ENCODE peak calls at places on chromosomes 5 and 9, in ten cellular contexts. A is caudate nucleus; V is naive thymus-derived CD4-positive, alpha-beta T cell; J is pancreas; G is coronary artery; W is IMR-90; F is epithelial cell of prostate; O is A549; I is H1; Y is kidney. X is an unnamed sample.

GRCh38 chr9:68482548-68482947 is 58.1 kb downstream of the TMEM252 start:
- DNase-seq in I (no peak), F (no peak), A (no peak), V (no peak), G (no peak), W (no peak), Y (no peak), J (no peak), O (no peak), X (no peak)

GRCh38 chr5:72510610-72511121 is 3.5 kb upstream of the ZNF366 start:
- DNase-seq in A (no peak), W (peak), Y (no peak), V (no peak), J (no peak), F (no peak), O (no peak), G (no peak), I (no peak), X (no peak)

GRCh38 chr5:158947831-158948230 is 151.9 kb downstream of the EBF1 start:
- DNase-seq in F (no peak), O (no peak), V (no peak), J (no peak), W (peak), G (no peak), A (no peak), Y (no peak), I (no peak), X (no peak)

GRCh38 chr5:140303987-140304386 is 1.1 kb upstream of the PFDN1 start:
- DNase-seq in Y (no peak), O (no peak), V (no peak), W (no peak), I (no peak), G (no peak), A (no peak), F (no peak), J (no peak), X (no peak)

GRCh38 chr9:86282979-86283535 is 719 bp upstream of the ISCA1 start:
- DNase-seq in G (no peak), A (peak), O (peak), V (no peak), F (peak), I (no peak), Y (no peak), W (peak), J (no peak), X (no peak)

GRCh38 chr9:120729796-120730195 is 15.5 kb upstream of the MEGF9 start:
- DNase-seq in O (no peak), Y (no peak), I (peak), F (no peak), G (no peak), W (no peak), A (no peak), V (no peak), J (no peak), X (no peak)

GRCh38 chr5:2205185-2205585 is 322.5 kb upstream of the IRX4 start:
- DNase-seq in G (peak), F (no peak), I (no peak), O (no peak), A (no peak), W (no peak), J (no peak), V (no peak), Y (no peak), X (no peak)

GRCh38 chr5:133907075-133907474 is 61.4 kb downstream of the C5orf15 start:
- DNase-seq in A (no peak), Y (no peak), G (no peak), J (peak), O (no peak), I (no peak), F (no peak), V (no peak), W (no peak), X (no peak)

GRCh38 chr9:15253197-15253596 is 53.8 kb downstream of the TTC39B start:
- DNase-seq in G (no peak), Y (no peak), J (no peak), F (no peak), A (no peak), W (peak), V (no peak), O (no peak), I (no peak), X (no peak)

GRCh38 chr5:149853019-149853648 is 91.5 kb downstream of the PDE6A start:
- DNase-seq in I (peak), F (no peak), Y (no peak), A (peak), O (peak), G (no peak), W (peak), J (peak), V (no peak), X (no peak)

GRCh38 chr9:73916016-73916673 is 581.0 kb upstream of the RORB start:
- DNase-seq in A (no peak), O (no peak), J (no peak), G (no peak), V (no peak), F (no peak), Y (no peak), W (no peak), I (peak), X (no peak)

GRCh38 chr5:35877655-35878054 is 21.0 kb downstream of the IL7R start:
- DNase-seq in A (no peak), Y (no peak), V (no peak), O (no peak), I (no peak), G (no peak), J (no peak), F (no peak), W (no peak), X (no peak)

GRCh38 chr9:137323531-137324331 is 21.7 kb upstream of the NRARP start:
- DNase-seq in A (no peak), G (no peak), W (no peak), J (peak), O (no peak), V (no peak), Y (no peak), I (no peak), F (no peak), X (no peak)

GRCh38 chr9:107214915-107215314 is 68.2 kb upstream of the RAD23B start:
- DNase-seq in F (no peak), W (peak), G (no peak), Y (no peak), O (no peak), V (no peak), J (no peak), A (no peak), I (no peak), X (no peak)

GRCh38 chr5:65030056-65030455 is 261.3 kb downstream of the CWC27 start:
- DNase-seq in V (no peak), W (no peak), I (no peak), Y (no peak), A (no peak), J (no peak), F (no peak), O (no peak), G (no peak), X (no peak)

GRCh38 chr9:135959814-135960213 is 1.4 kb downstream of the UBAC1 start:
- DNase-seq in F (no peak), O (no peak), V (no peak), Y (no peak), W (no peak), I (no peak), J (no peak), G (no peak), A (no peak), X (no peak)

GRCh38 chr5:93342563-93343061 is 238.4 kb downstream of the NR2F1-AS1 start:
- DNase-seq in Y (no peak), G (no peak), F (no peak), I (no peak), A (no peak), O (no peak), J (no peak), V (no peak), W (no peak), X (no peak)

GRCh38 chr5:150498971-150499370 is 9.0 kb upstream of the NDST1 start:
- DNase-seq in G (no peak), O (no peak), Y (no peak), J (no peak), V (no peak), W (no peak), F (no peak), A (no peak), I (no peak), X (no peak)

GRCh38 chr9:27712826-27713225 is 139.5 kb upstream of the C9orf72 start:
- DNase-seq in A (no peak), F (no peak), V (no peak), O (no peak), Y (no peak), I (no peak), W (no peak), G (no peak), J (no peak), X (no peak)

GRCh38 chr9:104963076-104963475 is 35.1 kb upstream of the ABCA1 start:
- DNase-seq in V (no peak), Y (no peak), O (no peak), W (no peak), A (no peak), J (no peak), F (no peak), I (no peak), G (no peak), X (no peak)

GRCh38 chr9:23153058-23153457 is 673.0 kb downstream of the ELAVL2 start:
- DNase-seq in A (no peak), V (no peak), G (no peak), I (no peak), O (no peak), W (no peak), J (no peak), F (no peak), Y (no peak), X (no peak)

GRCh38 chr5:72604111-72604792 is 97.0 kb upstream of the ZNF366 start:
- DNase-seq in V (no peak), Y (no peak), A (no peak), O (no peak), W (no peak), J (no peak), F (no peak), I (no peak), G (no peak), X (no peak)

GRCh38 chr5:2536632-2537031 is 214.8 kb downstream of the IRX2 start:
- DNase-seq in F (no peak), Y (no peak), A (no peak), I (no peak), W (no peak), O (no peak), J (no peak), V (no peak), G (peak), X (no peak)

GRCh38 chr9:69599232-69599971 is 72.8 kb downstream of the APBA1 start:
- DNase-seq in A (no peak), Y (no peak), V (no peak), I (no peak), J (no peak), G (no peak), F (no peak), W (no peak), O (no peak), X (no peak)

GRCh38 chr5:180982008-180982741 is 6.5 kb upstream of the BTNL3 start:
- DNase-seq in I (no peak), W (no peak), A (no peak), Y (no peak), G (no peak), O (no peak), F (no peak), V (no peak), J (no peak), X (no peak)

GRCh38 chr5:28523416-28523815 is 1485.0 kb upstream of the CDH9 start:
- DNase-seq in W (no peak), I (no peak), G (no peak), Y (no peak), A (no peak), F (no peak), V (no peak), O (no peak), J (no peak), X (no peak)

GRCh38 chr5:28512648-28513047 is 1474.3 kb upstream of the CDH9 start:
- DNase-seq in I (no peak), V (no peak), G (no peak), Y (no peak), F (no peak), W (no peak), O (no peak), J (no peak), A (no peak), X (peak)

GRCh38 chr5:28516657-28517175 is 1478.3 kb upstream of the CDH9 start:
- DNase-seq in G (no peak), I (no peak), J (no peak), A (no peak), Y (no peak), F (no peak), O (no peak), V (no peak), W (no peak), X (no peak)

GRCh38 chr5:28517691-28518090 is 1479.3 kb upstream of the CDH9 start:
- DNase-seq in Y (no peak), A (no peak), I (no peak), F (no peak), G (no peak), O (no peak), J (no peak), W (no peak), V (no peak), X (no peak)
- H3K27ac ChIP-seq in Y (no peak), A (no peak), I (no peak), F (no peak), G (no peak), O (no peak), J (no peak), W (no peak), V (no peak), X (no peak)

GRCh38 chr5:126403871-126404270 is 19.3 kb upstream of the GRAMD2B start:
- DNase-seq in G (no peak), F (no peak), V (no peak), Y (no peak), J (no peak), I (no peak), O (no peak), A (no peak), W (peak), X (no peak)

GRCh38 chr5:126400621-126401251 is 22.5 kb upstream of the GRAMD2B start:
- DNase-seq in W (no peak), J (no peak), I (no peak), O (no peak), G (no peak), V (no peak), F (no peak), A (no peak), Y (no peak), X (no peak)

GRCh38 chr5:126403156-126403555 is 20.1 kb upstream of the GRAMD2B start:
- DNase-seq in G (no peak), V (no peak), Y (no peak), F (no peak), W (no peak), I (no peak), A (no peak), J (no peak), O (no peak), X (no peak)

GRCh38 chr5:126398791-126399190 is 24.4 kb upstream of the GRAMD2B start:
- DNase-seq in O (no peak), F (no peak), W (peak), I (no peak), Y (no peak), G (no peak), A (no peak), V (no peak), J (no peak), X (no peak)

DNA sequence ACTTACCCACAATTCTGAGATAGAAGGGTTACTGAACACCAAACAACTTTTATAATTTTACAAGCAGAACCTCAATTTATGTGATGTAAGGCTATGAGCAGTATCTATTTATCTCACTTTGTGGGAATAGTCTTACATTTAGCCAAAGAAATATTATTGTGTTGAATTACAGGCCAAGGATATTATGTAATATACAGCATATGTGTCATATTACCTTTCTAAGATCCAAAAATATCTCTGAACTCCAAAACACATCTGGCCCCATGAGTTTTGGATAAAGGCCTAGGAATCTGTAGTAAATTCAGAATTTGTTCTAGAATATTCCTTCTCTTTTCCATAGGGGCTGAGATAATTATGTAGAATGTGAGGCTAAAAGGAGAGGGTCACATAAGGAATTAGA is 20.6 kb upstream of the GRAMD2B start:
- DNase-seq in J (no peak), A (no peak), V (no peak), Y (no peak), G (no peak), O (no peak), I (no peak), W (no peak), F (no peak), X (no peak)
- H3K27ac ChIP-seq in J (no peak), A (no peak), V (no peak), Y (no peak), G (no peak), O (no peak), I (no peak), W (no peak), F (no peak), X (no peak)

GRCh38 chr5:96708600-96708999 is 46.4 kb downstream of the CAST start:
- DNase-seq in F (no peak), J (no peak), G (no peak), O (no peak), I (no peak), A (no peak), W (no peak), V (no peak), Y (no peak), X (no peak)
- H3K27ac ChIP-seq in F (peak), J (no peak), G (no peak), O (no peak), I (no peak), A (no peak), W (no peak), V (no peak), Y (no peak), X (no peak)

GRCh38 chr5:107274576-107274975 is 396.2 kb downstream of the EFNA5 start:
- DNase-seq in W (peak), V (no peak), J (no peak), I (no peak), A (no peak), O (no peak), G (no peak), F (no peak), Y (no peak), X (no peak)

GRCh38 chr5:107277485-107278040 is 393.2 kb downstream of the EFNA5 start:
- DNase-seq in G (no peak), F (no peak), A (no peak), J (no peak), O (no peak), Y (peak), V (no peak), I (no peak), W (no peak), X (no peak)

GRCh38 chr5:107272509-107272908 is 398.2 kb downstream of the EFNA5 start:
- DNase-seq in Y (no peak), J (no peak), F (no peak), A (no peak), G (no peak), I (no peak), W (no peak), O (no peak), V (no peak), X (no peak)

GRCh38 chr5:107272954-107273353 is 397.8 kb downstream of the EFNA5 start:
- DNase-seq in Y (no peak), O (no peak), A (no peak), I (no peak), F (no peak), W (no peak), J (no peak), V (no peak), G (no peak), X (no peak)

GRCh38 chr5:107275333-107275732 is 395.4 kb downstream of the EFNA5 start:
- DNase-seq in A (no peak), I (no peak), Y (no peak), W (no peak), V (no peak), O (no peak), F (no peak), G (no peak), J (no peak), X (no peak)
- H3K27ac ChIP-seq in A (no peak), I (no peak), Y (no peak), W (no peak), V (no peak), O (no peak), F (no peak), G (no peak), J (no peak), X (no peak)